ENCODE peak calls at places on chromosomes 6 and 20, in ten cellular contexts. Z is sigmoid colon, F is GM12878, B is esophagus muscularis mucosa, O is ovary, D is esophagus squamous epithelium, E is Peyer's patch, L is adrenal gland, W is IMR-90, U is transverse colon. C is an unnamed sample.

GRCh38 chr6:14857501-14857900 is 388.4 kb upstream of the JARID2 start:
- DNase-seq in L (no peak), D (no peak), B (no peak), U (peak; percentile 24), Z (no peak), W (no peak), O (no peak), E (peak; percentile 68), F (no peak), C (no peak)

GRCh38 chr6:54366647-54367327 is 58.5 kb downstream of the TINAG start:
- DNase-seq in Z (no peak), O (no peak), W (peak; percentile 56), E (no peak), F (no peak), U (no peak), B (no peak), D (no peak), L (no peak), C (no peak)

GRCh38 chr6:6964675-6965074 is 143.1 kb upstream of the RREB1 start:
- DNase-seq in U (no peak), Z (no peak), D (no peak), E (no peak), B (no peak), O (no peak), F (no peak), L (no peak), W (no peak), C (no peak)

GRCh38 chr6:148348335-148348734 is 5.7 kb downstream of the SASH1 start:
- DNase-seq in F (no peak), D (no peak), O (no peak), W (no peak), E (no peak), Z (no peak), B (no peak), U (no peak), L (no peak), C (no peak)

GRCh38 chr20:35000922-35001595 is 45.4 kb downstream of the MYH7B start:
- DNase-seq in B (no peak), U (no peak), L (no peak), O (no peak), W (no peak), F (no peak), Z (no peak), D (no peak), E (no peak), C (no peak)

GRCh38 chr6:104597541-104598050 is 262.1 kb downstream of the HACE1 start:
- DNase-seq in O (no peak), Z (no peak), B (no peak), W (no peak), E (no peak), F (no peak), L (no peak), D (no peak), U (no peak), C (no peak)

GRCh38 chr20:32535953-32536823 is 48.9 kb downstream of the NOL4L start:
- DNase-seq in W (peak; percentile 6), E (peak; percentile 80), D (peak; percentile 26), F (no peak), Z (no peak), U (peak; percentile 85), O (peak; percentile 56), L (peak; percentile 51), B (no peak), C (no peak)

GRCh38 chr6:90146914-90147668 is 149.6 kb downstream of the BACH2 start:
- DNase-seq in F (no peak), L (no peak), Z (no peak), B (no peak), E (no peak), W (no peak), O (no peak), U (no peak), D (no peak), C (no peak)

GRCh38 chr6:146892613-146893401 is 294.0 kb downstream of the ADGB start:
- DNase-seq in U (no peak), W (peak; percentile 92), O (no peak), F (no peak), E (no peak), B (no peak), L (no peak), D (no peak), Z (no peak), C (no peak)

GRCh38 chr6:15253107-15254073 is 7.5 kb downstream of the JARID2 start:
- DNase-seq in O (no peak), F (no peak), B (no peak), U (no peak), L (no peak), W (no peak), D (no peak), E (no peak), Z (no peak), C (no peak)

GRCh38 chr6:5398530-5398929 is 137.2 kb downstream of the FARS2 start:
- DNase-seq in D (no peak), L (no peak), O (no peak), Z (no peak), W (peak; percentile 61), E (no peak), F (no peak), U (no peak), B (no peak), C (no peak)

GRCh38 chr6:16089232-16089843 is 39.5 kb upstream of the MYLIP start:
- DNase-seq in O (no peak), Z (no peak), L (no peak), U (no peak), F (no peak), W (peak; percentile 32), B (no peak), E (no peak), D (no peak), C (no peak)

GRCh38 chr20:34984756-34985261 is 29.1 kb downstream of the MYH7B start:
- DNase-seq in U (no peak), D (no peak), F (no peak), Z (no peak), L (peak; percentile 24), W (no peak), E (no peak), B (no peak), O (no peak), C (no peak)

GRCh38 chr6:106553440-106553839 is 75.9 kb downstream of the RTN4IP1 start:
- DNase-seq in Z (no peak), W (no peak), F (no peak), U (no peak), E (no peak), L (no peak), B (no peak), O (no peak), D (no peak), C (no peak)

GRCh38 chr20:47350691-47351545 is 5.6 kb downstream of the ZMYND8 start:
- DNase-seq in B (no peak), W (no peak), U (no peak), F (no peak), L (no peak), O (no peak), Z (no peak), E (no peak), D (no peak), C (no peak)

DNA sequence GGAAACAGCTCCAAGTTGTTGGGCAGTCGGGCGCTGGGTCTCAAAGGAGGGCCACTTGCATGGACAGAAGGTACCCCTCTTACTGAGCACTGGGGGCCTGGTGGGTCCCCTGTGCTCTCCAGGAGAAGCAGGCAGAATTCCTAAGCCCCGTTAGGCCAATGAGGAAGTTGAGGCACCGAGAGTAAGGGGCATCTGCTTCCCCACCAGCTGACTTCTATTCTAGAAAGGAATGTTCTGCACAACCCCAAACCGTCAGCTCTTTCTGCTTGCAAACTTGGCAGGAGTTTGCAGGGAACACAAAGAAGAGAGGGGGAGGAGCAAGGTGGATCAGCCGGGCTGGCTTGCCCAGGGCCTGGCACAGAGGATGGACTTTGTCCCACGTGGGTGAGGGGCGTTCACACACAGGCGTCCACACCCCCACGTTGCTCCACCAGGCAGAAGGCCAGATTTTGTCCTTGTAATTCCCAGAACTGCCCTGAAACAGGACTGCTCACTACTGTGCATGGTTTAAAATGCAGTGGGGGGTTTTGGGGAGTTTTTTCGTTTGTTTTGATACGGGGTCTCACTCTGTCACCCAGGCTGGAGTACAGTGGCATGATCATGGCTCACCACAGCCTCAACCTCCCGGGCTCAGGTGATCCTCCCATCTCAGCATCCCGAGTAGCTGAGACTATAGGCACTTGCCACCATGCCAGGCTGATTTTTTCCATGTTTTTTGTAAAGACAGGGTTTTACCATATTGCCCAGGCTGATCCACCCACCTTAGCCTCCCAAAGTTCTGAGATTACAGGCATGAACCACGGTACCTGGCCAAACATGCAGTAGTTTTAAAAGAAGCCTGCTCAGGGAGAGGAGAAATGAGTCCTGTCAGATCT is 93.3 kb downstream of the SNX5 start:
- DNase-seq in L (peak; percentile 88), O (peak; percentile 92), D (no peak), E (no peak), Z (peak; percentile 95), F (no peak), U (peak; percentile 96), B (no peak), W (peak; percentile 55), C (peak; percentile 90)
- TF ChIP-seq POLR2A in L (no peak), O (no peak), D (no peak), E (peak; percentile 51), Z (peak; percentile 21), F (no peak), U (peak; percentile 66), B (no peak), W (no peak), C (no peak)

GRCh38 chr6:41733707-41734665 is 1.4 kb downstream of the TFEB start:
- DNase-seq in B (no peak), L (peak; percentile 73), E (peak; percentile 87), Z (peak; percentile 89), U (peak; percentile 82), W (peak; percentile 62), D (no peak), F (peak; percentile 63), O (peak; percentile 80), C (peak; percentile 76)
- TF ChIP-seq POLR2A in B (peak; percentile 37), L (peak; percentile 75), E (peak; percentile 21), Z (no peak), U (peak; percentile 38), W (no peak), D (peak; percentile 45), F (peak; percentile 80), O (peak; percentile 41), C (peak; percentile 64)

DNA sequence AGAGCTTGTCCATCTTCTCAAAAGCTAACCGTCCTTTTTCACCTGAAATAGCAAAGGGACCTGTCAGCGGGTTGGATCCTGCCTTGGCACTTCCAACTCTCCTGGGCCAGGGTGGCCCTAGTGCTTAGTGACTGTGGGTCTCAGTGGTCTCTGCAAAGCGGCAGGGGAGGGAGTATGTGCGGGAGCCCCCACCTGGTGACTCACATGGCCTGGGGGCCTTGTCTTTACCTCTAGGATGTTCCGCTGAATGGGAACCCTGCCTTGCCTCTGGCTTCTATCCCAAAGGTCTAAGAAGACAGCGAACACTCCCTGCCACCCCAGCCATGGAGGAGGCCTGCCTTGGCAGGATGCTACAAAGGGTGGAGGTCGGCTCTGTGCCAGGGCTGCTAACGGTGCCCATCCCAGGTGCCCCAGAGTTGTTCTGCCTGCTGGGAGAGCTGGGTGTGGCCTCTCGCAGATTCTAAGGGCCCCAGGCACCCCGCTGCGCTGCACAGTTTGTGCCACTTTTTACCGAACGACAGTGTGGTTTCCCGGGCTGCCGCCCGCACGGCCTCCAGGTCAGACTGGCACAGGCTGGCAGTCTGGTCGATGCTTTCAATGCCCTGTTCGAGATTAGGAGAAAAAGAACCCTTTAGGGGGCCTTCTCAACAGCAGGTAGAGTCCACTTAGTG is 77.2 kb downstream of the PTPN1 start:
- DNase-seq in F (no peak), D (no peak), Z (peak; percentile 62), U (no peak), B (no peak), W (no peak), O (peak; percentile 45), L (peak; percentile 22), E (no peak), C (no peak)
- TF ChIP-seq POLR2A in F (no peak), D (no peak), Z (no peak), U (no peak), B (no peak), W (no peak), O (no peak), L (no peak), E (no peak), C (no peak)

GRCh38 chr6:17610835-17611234 is 10.7 kb downstream of the FAM8A1 start:
- DNase-seq in W (no peak), B (no peak), L (no peak), D (no peak), Z (no peak), E (no peak), O (no peak), F (no peak), U (no peak), C (no peak)
- TF ChIP-seq POLR2A in W (no peak), B (no peak), L (no peak), D (no peak), Z (no peak), E (peak; percentile 11), O (no peak), F (no peak), U (no peak), C (no peak)

C was measured in uterus.